ENCODE peak calls at places on chromosomes 16 and 17, in four cellular contexts. M is GM23338, H is AG04450, Y is mucosa of descending colon. G is an unnamed sample.

GRCh38 chr16:71626858-71627213 is 852 bp downstream of the MARVELD3 start:
- DNase-seq in M (peak; percentile 78), H (no peak), Y (peak; percentile 91), G (no peak)

GRCh38 chr16:69049146-69049545 is 56.3 kb upstream of the HAS3 start:
- DNase-seq in M (no peak), H (no peak), Y (no peak), G (no peak)

GRCh38 chr17:31596382-31597323 is 205.2 kb downstream of the RAB11FIP4 start:
- DNase-seq in M (peak; percentile 32), H (peak; percentile 91), Y (peak; percentile 78), G (peak; percentile 95)

GRCh38 chr16:58426095-58426494 is 33.8 kb downstream of the GINS3 start:
- DNase-seq in M (no peak), H (no peak), Y (no peak), G (no peak)

GRCh38 chr16:84530590-84530989 is 26.1 kb upstream of the MEAK7 start:
- DNase-seq in M (no peak), H (no peak), Y (no peak), G (no peak)

GRCh38 chr16:86680661-86681439 is 102.5 kb downstream of the FOXL1 start:
- DNase-seq in M (no peak), H (no peak), Y (no peak), G (no peak)

GRCh38 chr17:29390856-29391631 is 881 bp downstream of the TAOK1 start:
- DNase-seq in M (peak; percentile 64), H (no peak), Y (peak; percentile 62), G (no peak)

GRCh38 chr17:68513932-68514331 is 1.7 kb downstream of the PRKAR1A start:
- DNase-seq in M (no peak), H (no peak), Y (no peak), G (no peak)

GRCh38 chr16:78005881-78006280 is 16.5 kb upstream of the CLEC3A start:
- DNase-seq in M (peak; percentile 85), H (no peak), Y (no peak), G (no peak)

GRCh38 chr16:14436410-14436955 is 193.6 kb downstream of the PARN start:
- DNase-seq in M (no peak), H (no peak), Y (no peak), G (no peak)
- H3K4me3 ChIP-seq in M (no peak overlapping the region), H (no peak overlapping the region), Y (no peak overlapping the region), G (no peak overlapping the region)

GRCh38 chr17:43381621-43382020 is 17.2 kb upstream of the ARL4D start:
- DNase-seq in M (no peak), H (no peak), Y (no peak), G (no peak)

GRCh38 chr17:43382776-43383175 is 16.0 kb upstream of the ARL4D start:
- DNase-seq in M (no peak), H (no peak), Y (no peak), G (no peak)

GRCh38 chr17:43380307-43380706 is 18.5 kb upstream of the ARL4D start:
- DNase-seq in M (peak; percentile 42), H (no peak), Y (no peak), G (no peak)

GRCh38 chr17:43383372-43383771 is 15.4 kb upstream of the ARL4D start:
- DNase-seq in M (no peak), H (no peak), Y (no peak), G (no peak)

DNA sequence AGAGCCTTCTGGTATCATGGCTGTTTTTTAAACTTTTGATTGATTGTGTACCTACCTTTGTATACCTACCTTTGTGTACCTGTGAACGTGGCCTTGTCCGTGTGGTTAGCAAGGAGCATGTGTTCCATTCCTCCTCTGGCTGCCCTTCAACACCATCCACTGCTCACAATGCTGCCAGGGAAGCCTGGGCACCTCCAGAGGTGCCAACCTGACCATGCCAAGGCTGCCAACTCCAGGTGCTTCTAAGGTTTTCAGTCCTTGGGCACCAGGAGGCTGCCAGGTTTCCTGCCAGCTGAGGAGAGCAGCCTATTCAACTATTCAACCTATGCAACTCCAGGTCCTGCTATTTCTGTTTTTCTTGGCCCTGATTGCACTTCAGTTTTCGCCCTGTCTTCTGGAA is 17.6 kb upstream of the ARL4D start:
- DNase-seq in M (no peak), H (no peak), Y (no peak), G (no peak)
- TF ChIP-seq CTCF in M (no peak), H (no peak), Y (no peak), G (no peak)

GRCh38 chr16:53817812-53818211 is 113.9 kb downstream of the FTO start:
- DNase-seq in M (no peak), H (no peak), Y (no peak), G (no peak)
- H3K4me3 ChIP-seq in M (no peak overlapping the region), H (no peak overlapping the region), Y (no peak overlapping the region), G (no peak overlapping the region)

GRCh38 chr16:16143038-16143763 is 80.1 kb downstream of the ABCC6 start:
- DNase-seq in M (peak; percentile 83), H (no peak), Y (no peak), G (no peak)
- TF ChIP-seq CTCF in M (peak; percentile 60), H (peak; percentile 32), Y (no peak), G (peak; percentile 40)

DNA sequence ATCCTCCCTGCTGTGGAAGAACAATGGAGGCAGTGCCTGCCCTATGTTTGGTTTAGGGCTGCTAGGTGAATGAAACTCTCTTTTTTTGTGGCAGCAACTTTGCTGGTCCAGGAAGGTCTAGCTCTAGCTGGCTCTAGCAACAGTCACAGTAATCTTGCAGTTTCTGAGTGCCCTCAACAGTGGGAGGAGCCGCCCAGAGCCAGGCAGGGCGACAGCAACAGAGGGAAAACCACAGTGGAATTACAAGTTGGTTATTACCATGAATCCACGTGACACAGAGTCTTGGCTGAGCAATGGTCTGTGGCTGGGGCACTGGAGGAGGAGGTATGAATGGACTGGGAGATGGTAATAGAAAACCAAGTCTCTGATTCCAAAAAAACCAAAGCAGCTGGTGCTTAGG is 10.3 kb downstream of the HSPB9 start:
- DNase-seq in M (no peak), H (no peak), Y (peak; percentile 78), G (peak; percentile 63)
- H3K4me3 ChIP-seq in M (no peak overlapping the region), H (no peak overlapping the region), Y (no peak overlapping the region), G (no peak overlapping the region)

G was measured in AG09309.